ENCODE peak calls at places on chromosome 7, in eight cellular contexts. One of them, this sample, is unnamed.

GRCh38 chr7:124686543-124687161 is 78.9 kb downstream of the GPR37 start:
- DNase-seq in PC-9: no peak
- DNase-seq in left ventricle myocardium inferior: no peak
- DNase-seq in fibroblast of lung: no peak
- DNase-seq in brain microvascular endothelial cell: no peak
- DNase-seq in left lung: no peak
- DNase-seq in epithelial cell of esophagus: no peak
- DNase-seq in heart left ventricle: no peak
- DNase-seq in this sample: no peak

GRCh38 chr7:143447500-143447899 is 4.2 kb downstream of the TAS2R60 start:
- DNase-seq in PC-9: no peak
- DNase-seq in left ventricle myocardium inferior: no peak
- DNase-seq in fibroblast of lung: no peak
- DNase-seq in brain microvascular endothelial cell: no peak
- DNase-seq in left lung: no peak
- DNase-seq in epithelial cell of esophagus: no peak
- DNase-seq in heart left ventricle: no peak
- DNase-seq in this sample: no peak

GRCh38 chr7:75039709-75040108 is 33.9 kb downstream of the RCC1L start:
- DNase-seq in PC-9: no peak
- DNase-seq in left ventricle myocardium inferior: no peak
- DNase-seq in fibroblast of lung: no peak
- DNase-seq in brain microvascular endothelial cell: no peak
- DNase-seq in left lung: no peak
- DNase-seq in epithelial cell of esophagus: peak; percentile 24
- DNase-seq in heart left ventricle: no peak
- DNase-seq in this sample: no peak

GRCh38 chr7:129769866-129770808 is 158.6 kb downstream of the NRF1 start:
- DNase-seq in PC-9: no peak
- DNase-seq in left ventricle myocardium inferior: no peak
- DNase-seq in fibroblast of lung: no peak
- DNase-seq in brain microvascular endothelial cell: no peak
- DNase-seq in left lung: no peak
- DNase-seq in epithelial cell of esophagus: no peak
- DNase-seq in heart left ventricle: no peak
- DNase-seq in this sample: no peak

GRCh38 chr7:40612298-40612697 is 477.5 kb downstream of the SUGCT start:
- DNase-seq in PC-9: no peak
- DNase-seq in left ventricle myocardium inferior: no peak
- DNase-seq in fibroblast of lung: no peak
- DNase-seq in brain microvascular endothelial cell: no peak
- DNase-seq in left lung: no peak
- DNase-seq in epithelial cell of esophagus: no peak
- DNase-seq in heart left ventricle: no peak
- DNase-seq in this sample: no peak

GRCh38 chr7:127251048-127251451 is 1.7 kb downstream of the GRM8 start:
- DNase-seq in PC-9: no peak
- DNase-seq in left ventricle myocardium inferior: no peak
- DNase-seq in fibroblast of lung: no peak
- DNase-seq in brain microvascular endothelial cell: no peak
- DNase-seq in left lung: no peak
- DNase-seq in epithelial cell of esophagus: no peak
- DNase-seq in heart left ventricle: no peak
- DNase-seq in this sample: no peak

GRCh38 chr7:138186951-138187351 is 110.7 kb downstream of the AKR1D1 start:
- DNase-seq in PC-9: peak; percentile 21
- DNase-seq in left ventricle myocardium inferior: no peak
- DNase-seq in fibroblast of lung: peak; percentile 87
- DNase-seq in brain microvascular endothelial cell: peak; percentile 98
- DNase-seq in left lung: no peak
- DNase-seq in epithelial cell of esophagus: peak; percentile 51
- DNase-seq in heart left ventricle: no peak
- DNase-seq in this sample: peak; percentile 86

GRCh38 chr7:7577888-7578287 is 11.2 kb downstream of the MIOS start:
- DNase-seq in PC-9: no peak
- DNase-seq in left ventricle myocardium inferior: no peak
- DNase-seq in fibroblast of lung: no peak
- DNase-seq in brain microvascular endothelial cell: no peak
- DNase-seq in left lung: no peak
- DNase-seq in epithelial cell of esophagus: no peak
- DNase-seq in heart left ventricle: no peak
- DNase-seq in this sample: no peak

GRCh38 chr7:103685646-103686418 is 239.8 kb upstream of the SLC26A5 start:
- DNase-seq in PC-9: no peak
- DNase-seq in left ventricle myocardium inferior: no peak
- DNase-seq in fibroblast of lung: no peak
- DNase-seq in brain microvascular endothelial cell: no peak
- DNase-seq in left lung: no peak
- DNase-seq in epithelial cell of esophagus: no peak
- DNase-seq in heart left ventricle: no peak
- DNase-seq in this sample: no peak

GRCh38 chr7:3107889-3108570 is 64.4 kb upstream of the CARD11 start:
- DNase-seq in PC-9: no peak
- DNase-seq in left ventricle myocardium inferior: no peak
- DNase-seq in fibroblast of lung: peak; percentile 10
- DNase-seq in brain microvascular endothelial cell: no peak
- DNase-seq in left lung: no peak
- DNase-seq in epithelial cell of esophagus: peak; percentile 24
- DNase-seq in heart left ventricle: no peak
- DNase-seq in this sample: no peak

GRCh38 chr7:36473454-36474282 is 84.0 kb downstream of the ANLN start:
- DNase-seq in PC-9: peak; percentile 50
- DNase-seq in left ventricle myocardium inferior: peak; percentile 25
- DNase-seq in fibroblast of lung: peak; percentile 25
- DNase-seq in brain microvascular endothelial cell: no peak
- DNase-seq in left lung: no peak
- DNase-seq in epithelial cell of esophagus: peak; percentile 79
- DNase-seq in heart left ventricle: no peak
- DNase-seq in this sample: no peak
- TF ChIP-seq CTCF in PC-9: peak; percentile 75
- TF ChIP-seq CTCF in left ventricle myocardium inferior: peak; percentile 49
- TF ChIP-seq CTCF in fibroblast of lung: peak; percentile 37
- TF ChIP-seq CTCF in brain microvascular endothelial cell: peak; percentile 73
- TF ChIP-seq CTCF in left lung: peak; percentile 38
- TF ChIP-seq CTCF in epithelial cell of esophagus: peak; percentile 48
- TF ChIP-seq CTCF in heart left ventricle: no peak
- TF ChIP-seq CTCF in this sample: peak; percentile 54

DNA sequence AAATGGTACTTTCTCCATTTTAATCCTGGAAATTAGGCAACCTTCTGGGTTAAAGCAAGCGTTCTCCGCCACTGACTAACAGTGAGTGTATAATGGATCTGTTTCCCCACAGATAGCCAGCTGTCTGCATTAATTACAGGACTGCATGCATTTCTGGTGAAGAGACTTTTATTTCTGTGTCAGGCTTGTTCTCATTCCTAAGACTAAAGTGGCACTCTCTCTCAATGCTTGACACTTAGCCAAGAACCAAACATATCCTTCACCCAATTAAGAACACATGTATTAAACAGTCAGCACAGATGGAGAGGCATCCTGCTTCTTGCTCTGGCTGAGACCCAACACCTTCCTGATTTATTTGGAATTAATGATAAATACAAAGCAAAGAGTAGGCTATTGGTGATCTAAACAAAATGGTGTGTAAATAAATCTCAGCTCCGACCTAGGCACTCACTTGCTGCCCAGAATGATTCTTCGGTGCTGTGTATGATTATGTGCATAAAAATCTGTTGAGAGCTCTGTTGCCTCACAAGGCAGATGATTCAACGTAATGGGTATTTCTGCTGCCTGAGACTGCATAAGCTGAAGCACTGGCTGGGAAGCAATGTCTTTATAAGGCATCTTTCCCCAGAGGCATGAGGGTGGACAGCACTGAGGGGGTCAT is 16.8 kb downstream of the CALU start:
- DNase-seq in PC-9: no peak
- DNase-seq in left ventricle myocardium inferior: no peak
- DNase-seq in fibroblast of lung: peak; percentile 94
- DNase-seq in brain microvascular endothelial cell: peak; percentile 88
- DNase-seq in left lung: no peak
- DNase-seq in epithelial cell of esophagus: no peak
- DNase-seq in heart left ventricle: no peak
- DNase-seq in this sample: peak; percentile 20
- H3K4me3 ChIP-seq in PC-9: no peak overlapping the region
- H3K4me3 ChIP-seq in left ventricle myocardium inferior: no peak overlapping the region
- H3K4me3 ChIP-seq in fibroblast of lung: no peak overlapping the region
- H3K4me3 ChIP-seq in brain microvascular endothelial cell: no peak overlapping the region
- H3K4me3 ChIP-seq in left lung: no peak overlapping the region
- H3K4me3 ChIP-seq in epithelial cell of esophagus: no peak overlapping the region
- H3K4me3 ChIP-seq in heart left ventricle: no peak overlapping the region
- H3K4me3 ChIP-seq in this sample: no peak overlapping the region

GRCh38 chr7:128672927-128673517 is 930 bp downstream of the GARIN1A start:
- DNase-seq in PC-9: no peak
- DNase-seq in left ventricle myocardium inferior: no peak
- DNase-seq in fibroblast of lung: peak; percentile 16
- DNase-seq in brain microvascular endothelial cell: no peak
- DNase-seq in left lung: no peak
- DNase-seq in epithelial cell of esophagus: peak; percentile 34
- DNase-seq in heart left ventricle: no peak
- DNase-seq in this sample: no peak
- TF ChIP-seq CTCF in PC-9: no peak
- TF ChIP-seq CTCF in left ventricle myocardium inferior: peak; percentile 49
- TF ChIP-seq CTCF in fibroblast of lung: peak; percentile 33
- TF ChIP-seq CTCF in brain microvascular endothelial cell: peak; percentile 81
- TF ChIP-seq CTCF in left lung: peak; percentile 20
- TF ChIP-seq CTCF in epithelial cell of esophagus: peak; percentile 64
- TF ChIP-seq CTCF in heart left ventricle: peak; percentile 28
- TF ChIP-seq CTCF in this sample: peak; percentile 62

GRCh38 chr7:84997626-84998025 is 189.2 kb downstream of the SEMA3D start:
- DNase-seq in PC-9: no peak
- DNase-seq in left ventricle myocardium inferior: no peak
- DNase-seq in fibroblast of lung: no peak
- DNase-seq in brain microvascular endothelial cell: no peak
- DNase-seq in left lung: no peak
- DNase-seq in epithelial cell of esophagus: no peak
- DNase-seq in heart left ventricle: no peak
- DNase-seq in this sample: no peak
- H3K4me3 ChIP-seq in PC-9: no peak overlapping the region
- H3K4me3 ChIP-seq in left ventricle myocardium inferior: no peak overlapping the region
- H3K4me3 ChIP-seq in fibroblast of lung: no peak overlapping the region
- H3K4me3 ChIP-seq in brain microvascular endothelial cell: no peak overlapping the region
- H3K4me3 ChIP-seq in left lung: no peak overlapping the region
- H3K4me3 ChIP-seq in epithelial cell of esophagus: no peak overlapping the region
- H3K4me3 ChIP-seq in heart left ventricle: no peak overlapping the region
- H3K4me3 ChIP-seq in this sample: no peak overlapping the region

GRCh38 chr7:79241288-79242055 is 212.0 kb downstream of the MAGI2 start:
- DNase-seq in PC-9: no peak
- DNase-seq in left ventricle myocardium inferior: no peak
- DNase-seq in fibroblast of lung: peak; percentile 80
- DNase-seq in brain microvascular endothelial cell: peak; percentile 35
- DNase-seq in left lung: no peak
- DNase-seq in epithelial cell of esophagus: peak; percentile 11
- DNase-seq in heart left ventricle: no peak
- DNase-seq in this sample: peak; percentile 40

GRCh38 chr7:79240413-79240812 is 213.1 kb downstream of the MAGI2 start:
- DNase-seq in PC-9: no peak
- DNase-seq in left ventricle myocardium inferior: no peak
- DNase-seq in fibroblast of lung: no peak
- DNase-seq in brain microvascular endothelial cell: no peak
- DNase-seq in left lung: no peak
- DNase-seq in epithelial cell of esophagus: no peak
- DNase-seq in heart left ventricle: no peak
- DNase-seq in this sample: no peak

GRCh38 chr7:79244482-79244881 is 209.0 kb downstream of the MAGI2 start:
- DNase-seq in PC-9: no peak
- DNase-seq in left ventricle myocardium inferior: no peak
- DNase-seq in fibroblast of lung: no peak
- DNase-seq in brain microvascular endothelial cell: no peak
- DNase-seq in left lung: no peak
- DNase-seq in epithelial cell of esophagus: no peak
- DNase-seq in heart left ventricle: no peak
- DNase-seq in this sample: no peak

GRCh38 chr7:79245623-79246249 is 207.7 kb downstream of the MAGI2 start:
- DNase-seq in PC-9: no peak
- DNase-seq in left ventricle myocardium inferior: no peak
- DNase-seq in fibroblast of lung: no peak
- DNase-seq in brain microvascular endothelial cell: no peak
- DNase-seq in left lung: no peak
- DNase-seq in epithelial cell of esophagus: no peak
- DNase-seq in heart left ventricle: no peak
- DNase-seq in this sample: no peak
- TF ChIP-seq CTCF in PC-9: no peak
- TF ChIP-seq CTCF in left ventricle myocardium inferior: no peak
- TF ChIP-seq CTCF in fibroblast of lung: no peak
- TF ChIP-seq CTCF in brain microvascular endothelial cell: peak; percentile 28
- TF ChIP-seq CTCF in left lung: no peak
- TF ChIP-seq CTCF in epithelial cell of esophagus: no peak
- TF ChIP-seq CTCF in heart left ventricle: no peak
- TF ChIP-seq CTCF in this sample: no peak

DNA sequence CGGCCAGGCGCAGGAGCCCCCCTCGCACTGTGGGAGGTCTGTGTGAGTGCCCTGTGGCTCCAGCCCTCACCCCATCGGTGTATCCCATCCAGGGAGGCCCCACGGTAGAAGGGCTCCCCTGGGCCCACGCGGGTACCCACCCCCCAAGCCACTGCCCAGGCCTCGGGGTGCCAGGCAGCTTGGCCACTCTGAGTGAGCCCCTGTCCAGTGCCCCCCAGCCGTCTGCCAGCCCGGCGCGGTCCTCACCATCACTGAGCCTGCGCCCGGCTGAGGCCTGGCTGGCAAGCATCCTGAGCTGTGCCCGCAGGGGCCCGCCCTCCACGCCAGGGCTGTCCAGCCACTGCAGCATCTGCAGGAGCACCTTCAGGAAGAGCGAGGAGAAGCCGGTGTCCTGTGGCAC is 19.2 kb upstream of the MICALL2 start:
- DNase-seq in PC-9: no peak
- DNase-seq in left ventricle myocardium inferior: no peak
- DNase-seq in fibroblast of lung: no peak
- DNase-seq in brain microvascular endothelial cell: no peak
- DNase-seq in left lung: no peak
- DNase-seq in epithelial cell of esophagus: no peak
- DNase-seq in heart left ventricle: no peak
- DNase-seq in this sample: no peak
- H3K4me3 ChIP-seq in PC-9: no peak overlapping the region
- H3K4me3 ChIP-seq in left ventricle myocardium inferior: no peak overlapping the region
- H3K4me3 ChIP-seq in fibroblast of lung: no peak overlapping the region
- H3K4me3 ChIP-seq in brain microvascular endothelial cell: no peak overlapping the region
- H3K4me3 ChIP-seq in left lung: no peak overlapping the region
- H3K4me3 ChIP-seq in epithelial cell of esophagus: no peak overlapping the region
- H3K4me3 ChIP-seq in heart left ventricle: no peak overlapping the region
- H3K4me3 ChIP-seq in this sample: no peak overlapping the region